ENCODE peak calls at places on chromosomes 7 and 10, in seven cellular contexts. One of them, this sample, is unnamed.
A peak's percentile ranks its signal among the peaks of the same experiment; 100 is the strongest.

GRCh38 chr10:30215631-30216030 is 133.4 kb downstream of the MTPAP start:
- DNase-seq in aorta: no peak
- DNase-seq in spleen: no peak
- DNase-seq in RWPE1: no peak
- DNase-seq in adrenal gland: peak; percentile 30
- DNase-seq in psoas muscle: peak; percentile 28
- DNase-seq in sigmoid colon: peak; percentile 63
- DNase-seq in this sample: peak; percentile 29

GRCh38 chr10:63504145-63504881 is 16.9 kb upstream of the REEP3 start:
- DNase-seq in aorta: no peak
- DNase-seq in spleen: no peak
- DNase-seq in RWPE1: peak; percentile 74
- DNase-seq in adrenal gland: no peak
- DNase-seq in psoas muscle: no peak
- DNase-seq in sigmoid colon: no peak
- DNase-seq in this sample: no peak

GRCh38 chr7:96887426-96887825 is 117.9 kb upstream of the DLX6 start:
- DNase-seq in aorta: no peak
- DNase-seq in spleen: no peak
- DNase-seq in RWPE1: peak; percentile 69
- DNase-seq in adrenal gland: no peak
- DNase-seq in psoas muscle: no peak
- DNase-seq in sigmoid colon: no peak
- DNase-seq in this sample: no peak

GRCh38 chr10:5404188-5405041 is at the start of gene TUBAL3:
- DNase-seq in aorta: no peak
- DNase-seq in spleen: no peak
- DNase-seq in RWPE1: peak; percentile 40
- DNase-seq in adrenal gland: no peak
- DNase-seq in psoas muscle: no peak
- DNase-seq in sigmoid colon: no peak
- DNase-seq in this sample: no peak

GRCh38 chr7:5702876-5703571 is 78.4 kb downstream of the RNF216 start:
- DNase-seq in aorta: no peak
- DNase-seq in spleen: no peak
- DNase-seq in RWPE1: peak; percentile 50
- DNase-seq in adrenal gland: peak; percentile 46
- DNase-seq in psoas muscle: no peak
- DNase-seq in sigmoid colon: peak; percentile 71
- DNase-seq in this sample: peak; percentile 61

GRCh38 chr7:79282051-79282694 is 171.3 kb downstream of the MAGI2 start:
- DNase-seq in aorta: no peak
- DNase-seq in spleen: no peak
- DNase-seq in RWPE1: peak; percentile 36
- DNase-seq in adrenal gland: no peak
- DNase-seq in psoas muscle: no peak
- DNase-seq in sigmoid colon: no peak
- DNase-seq in this sample: no peak

GRCh38 chr7:150988230-150989226 is 2.3 kb upstream of the NOS3 start:
- DNase-seq in aorta: peak; percentile 82
- DNase-seq in spleen: peak; percentile 87
- DNase-seq in RWPE1: peak; percentile 37
- DNase-seq in adrenal gland: no peak
- DNase-seq in psoas muscle: peak; percentile 64
- DNase-seq in sigmoid colon: no peak
- DNase-seq in this sample: peak; percentile 72

GRCh38 chr10:1022413-1022812 is 3.2 kb downstream of the IDI2 start:
- DNase-seq in aorta: no peak
- DNase-seq in spleen: no peak
- DNase-seq in RWPE1: no peak
- DNase-seq in adrenal gland: no peak
- DNase-seq in psoas muscle: no peak
- DNase-seq in sigmoid colon: no peak
- DNase-seq in this sample: peak; percentile 29

GRCh38 chr10:14787938-14788337 is 13.2 kb upstream of the FAM107B start:
- DNase-seq in aorta: no peak
- DNase-seq in spleen: no peak
- DNase-seq in RWPE1: no peak
- DNase-seq in adrenal gland: no peak
- DNase-seq in psoas muscle: no peak
- DNase-seq in sigmoid colon: no peak
- DNase-seq in this sample: no peak

GRCh38 chr7:34677491-34677890 is 19.5 kb downstream of the NPSR1 start:
- DNase-seq in aorta: no peak
- DNase-seq in spleen: no peak
- DNase-seq in RWPE1: no peak
- DNase-seq in adrenal gland: no peak
- DNase-seq in psoas muscle: no peak
- DNase-seq in sigmoid colon: no peak
- DNase-seq in this sample: no peak

GRCh38 chr7:79211724-79212123 is 241.7 kb downstream of the MAGI2 start:
- DNase-seq in aorta: no peak
- DNase-seq in spleen: no peak
- DNase-seq in RWPE1: peak; percentile 5
- DNase-seq in adrenal gland: no peak
- DNase-seq in psoas muscle: no peak
- DNase-seq in sigmoid colon: no peak
- DNase-seq in this sample: no peak

GRCh38 chr10:118873080-118873737 is 118.4 kb upstream of the CACUL1 start:
- DNase-seq in aorta: no peak
- DNase-seq in spleen: no peak
- DNase-seq in RWPE1: peak; percentile 34
- DNase-seq in adrenal gland: no peak
- DNase-seq in psoas muscle: no peak
- DNase-seq in sigmoid colon: no peak
- DNase-seq in this sample: no peak

GRCh38 chr10:118742787-118743186 is 12.0 kb downstream of the CACUL1 start:
- DNase-seq in aorta: no peak
- DNase-seq in spleen: no peak
- DNase-seq in RWPE1: no peak
- DNase-seq in adrenal gland: no peak
- DNase-seq in psoas muscle: no peak
- DNase-seq in sigmoid colon: no peak
- DNase-seq in this sample: no peak

GRCh38 chr10:47254611-47255010 is 45.4 kb upstream of the GDF10 start:
- DNase-seq in aorta: no peak
- DNase-seq in spleen: no peak
- DNase-seq in RWPE1: no peak
- DNase-seq in adrenal gland: no peak
- DNase-seq in psoas muscle: no peak
- DNase-seq in sigmoid colon: no peak
- DNase-seq in this sample: no peak

GRCh38 chr10:18333616-18334015 is 193.4 kb downstream of the CACNB2 start:
- DNase-seq in aorta: no peak
- DNase-seq in spleen: no peak
- DNase-seq in RWPE1: no peak
- DNase-seq in adrenal gland: no peak
- DNase-seq in psoas muscle: no peak
- DNase-seq in sigmoid colon: no peak
- DNase-seq in this sample: no peak

GRCh38 chr7:12683678-12684077 is 3.8 kb upstream of the ARL4A start:
- DNase-seq in aorta: no peak
- DNase-seq in spleen: no peak
- DNase-seq in RWPE1: peak; percentile 30
- DNase-seq in adrenal gland: no peak
- DNase-seq in psoas muscle: no peak
- DNase-seq in sigmoid colon: no peak
- DNase-seq in this sample: no peak

GRCh38 chr7:103658055-103659010 is 212.3 kb upstream of the SLC26A5 start:
- DNase-seq in aorta: no peak
- DNase-seq in spleen: no peak
- DNase-seq in RWPE1: no peak
- DNase-seq in adrenal gland: no peak
- DNase-seq in psoas muscle: no peak
- DNase-seq in sigmoid colon: no peak
- DNase-seq in this sample: no peak

GRCh38 chr10:11798862-11799735 is 24.1 kb upstream of the PROSER2 start:
- DNase-seq in aorta: peak; percentile 59
- DNase-seq in spleen: no peak
- DNase-seq in RWPE1: no peak
- DNase-seq in adrenal gland: no peak
- DNase-seq in psoas muscle: no peak
- DNase-seq in sigmoid colon: no peak
- DNase-seq in this sample: no peak

GRCh38 chr7:138239244-138239643 is 163.0 kb downstream of the AKR1D1 start:
- DNase-seq in aorta: no peak
- DNase-seq in spleen: no peak
- DNase-seq in RWPE1: no peak
- DNase-seq in adrenal gland: peak; percentile 40
- DNase-seq in psoas muscle: no peak
- DNase-seq in sigmoid colon: no peak
- DNase-seq in this sample: no peak

GRCh38 chr10:71090330-71090729 is 122.0 kb upstream of the UNC5B start:
- DNase-seq in aorta: no peak
- DNase-seq in spleen: no peak
- DNase-seq in RWPE1: no peak
- DNase-seq in adrenal gland: peak; percentile 3
- DNase-seq in psoas muscle: no peak
- DNase-seq in sigmoid colon: peak; percentile 28
- DNase-seq in this sample: no peak

GRCh38 chr10:132443605-132443997 is 46.6 kb downstream of the PWWP2B start:
- DNase-seq in aorta: no peak
- DNase-seq in spleen: peak; percentile 93
- DNase-seq in RWPE1: no peak
- DNase-seq in adrenal gland: peak; percentile 68
- DNase-seq in psoas muscle: peak; percentile 61
- DNase-seq in sigmoid colon: no peak
- DNase-seq in this sample: no peak

GRCh38 chr7:32092346-32092745 is 22.1 kb upstream of the PDE1C start:
- DNase-seq in aorta: no peak
- DNase-seq in spleen: no peak
- DNase-seq in RWPE1: no peak
- DNase-seq in adrenal gland: peak; percentile 49
- DNase-seq in psoas muscle: no peak
- DNase-seq in sigmoid colon: no peak
- DNase-seq in this sample: no peak

GRCh38 chr10:5958077-5958476 is 19.3 kb downstream of the IL15RA start:
- DNase-seq in aorta: no peak
- DNase-seq in spleen: no peak
- DNase-seq in RWPE1: no peak
- DNase-seq in adrenal gland: no peak
- DNase-seq in psoas muscle: no peak
- DNase-seq in sigmoid colon: no peak
- DNase-seq in this sample: no peak

GRCh38 chr7:104723001-104723400 is 291.0 kb upstream of the KMT2E start:
- DNase-seq in aorta: no peak
- DNase-seq in spleen: no peak
- DNase-seq in RWPE1: no peak
- DNase-seq in adrenal gland: no peak
- DNase-seq in psoas muscle: no peak
- DNase-seq in sigmoid colon: no peak
- DNase-seq in this sample: no peak
- H3K27ac ChIP-seq in aorta: no peak overlapping the region
- H3K27ac ChIP-seq in spleen: no peak overlapping the region
- H3K27ac ChIP-seq in RWPE1: no peak overlapping the region
- H3K27ac ChIP-seq in adrenal gland: no peak overlapping the region
- H3K27ac ChIP-seq in psoas muscle: no peak overlapping the region
- H3K27ac ChIP-seq in sigmoid colon: no peak overlapping the region
- H3K27ac ChIP-seq in this sample: no peak overlapping the region

DNA sequence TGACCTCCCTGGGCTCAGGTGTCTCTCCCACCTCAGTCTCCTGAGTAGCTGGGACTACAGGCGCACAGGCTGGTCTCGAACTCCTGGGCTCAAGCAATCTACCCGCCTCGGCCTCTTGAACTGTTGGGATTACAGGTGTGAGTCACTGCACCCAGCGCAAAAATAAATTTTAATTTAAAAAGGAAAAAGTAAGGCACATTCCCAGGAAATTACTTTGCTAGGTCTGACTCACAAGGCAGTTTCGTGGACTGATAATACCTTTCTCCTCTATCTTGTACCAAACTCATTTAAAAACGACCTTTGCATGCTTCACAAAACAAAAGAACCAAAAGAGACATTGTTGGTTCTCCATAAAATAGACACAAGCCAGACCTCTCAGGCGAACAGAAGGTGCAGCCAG is 29.7 kb downstream of the PARP12 start:
- DNase-seq in aorta: no peak
- DNase-seq in spleen: no peak
- DNase-seq in RWPE1: peak; percentile 34
- DNase-seq in adrenal gland: no peak
- DNase-seq in psoas muscle: no peak
- DNase-seq in sigmoid colon: no peak
- DNase-seq in this sample: no peak
- H3K27ac ChIP-seq in aorta: no peak overlapping the region
- H3K27ac ChIP-seq in spleen: no peak overlapping the region
- H3K27ac ChIP-seq in RWPE1: peak overlapping the region; percentile 86
- H3K27ac ChIP-seq in adrenal gland: no peak overlapping the region
- H3K27ac ChIP-seq in psoas muscle: no peak overlapping the region
- H3K27ac ChIP-seq in sigmoid colon: no peak overlapping the region
- H3K27ac ChIP-seq in this sample: no peak overlapping the region

GRCh38 chr10:95530561-95530960 is 30.6 kb downstream of the SORBS1 start:
- DNase-seq in aorta: no peak
- DNase-seq in spleen: no peak
- DNase-seq in RWPE1: no peak
- DNase-seq in adrenal gland: no peak
- DNase-seq in psoas muscle: no peak
- DNase-seq in sigmoid colon: no peak
- DNase-seq in this sample: no peak

GRCh38 chr10:95530021-95530420 is 31.1 kb downstream of the SORBS1 start:
- DNase-seq in aorta: no peak
- DNase-seq in spleen: no peak
- DNase-seq in RWPE1: no peak
- DNase-seq in adrenal gland: no peak
- DNase-seq in psoas muscle: no peak
- DNase-seq in sigmoid colon: no peak
- DNase-seq in this sample: no peak

GRCh38 chr10:95524358-95525032 is 36.7 kb downstream of the SORBS1 start:
- DNase-seq in aorta: no peak
- DNase-seq in spleen: no peak
- DNase-seq in RWPE1: no peak
- DNase-seq in adrenal gland: no peak
- DNase-seq in psoas muscle: no peak
- DNase-seq in sigmoid colon: no peak
- DNase-seq in this sample: no peak

GRCh38 chr10:95526066-95526465 is 35.1 kb downstream of the SORBS1 start:
- DNase-seq in aorta: no peak
- DNase-seq in spleen: no peak
- DNase-seq in RWPE1: no peak
- DNase-seq in adrenal gland: no peak
- DNase-seq in psoas muscle: no peak
- DNase-seq in sigmoid colon: no peak
- DNase-seq in this sample: no peak

DNA sequence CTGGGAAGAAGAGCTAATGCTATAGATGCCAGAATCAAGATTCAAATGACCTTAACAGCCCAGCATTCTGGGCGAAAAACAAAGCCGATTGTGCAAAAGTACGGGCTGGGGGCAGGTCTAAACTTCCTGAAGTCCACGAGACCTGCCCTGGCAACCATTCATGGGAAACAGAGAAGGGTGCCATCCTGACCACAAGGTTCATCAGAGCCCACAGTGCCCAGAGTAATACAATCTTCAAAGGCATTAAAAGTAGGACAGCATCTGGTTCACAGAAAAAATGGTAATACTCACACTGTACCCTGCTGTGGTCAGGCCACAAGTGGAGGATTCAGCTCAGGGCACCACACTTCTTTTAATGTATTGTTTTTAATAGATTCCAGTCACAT is 36.1 kb downstream of the SORBS1 start:
- DNase-seq in aorta: no peak
- DNase-seq in spleen: no peak
- DNase-seq in RWPE1: no peak
- DNase-seq in adrenal gland: no peak
- DNase-seq in psoas muscle: peak; percentile 33
- DNase-seq in sigmoid colon: no peak
- DNase-seq in this sample: no peak
- H3K27ac ChIP-seq in aorta: peak overlapping the region; percentile 7
- H3K27ac ChIP-seq in spleen: no peak overlapping the region
- H3K27ac ChIP-seq in RWPE1: no peak overlapping the region
- H3K27ac ChIP-seq in adrenal gland: no peak overlapping the region
- H3K27ac ChIP-seq in psoas muscle: peak overlapping the region; percentile 75
- H3K27ac ChIP-seq in sigmoid colon: peak overlapping the region; percentile 98
- H3K27ac ChIP-seq in this sample: peak overlapping the region; percentile 87

GRCh38 chr10:57699944-57700343 is 567.8 kb downstream of the IPMK start:
- DNase-seq in aorta: no peak
- DNase-seq in spleen: no peak
- DNase-seq in RWPE1: no peak
- DNase-seq in adrenal gland: no peak
- DNase-seq in psoas muscle: no peak
- DNase-seq in sigmoid colon: no peak
- DNase-seq in this sample: no peak
- H3K27ac ChIP-seq in aorta: no peak overlapping the region
- H3K27ac ChIP-seq in spleen: no peak overlapping the region
- H3K27ac ChIP-seq in RWPE1: no peak overlapping the region
- H3K27ac ChIP-seq in adrenal gland: no peak overlapping the region
- H3K27ac ChIP-seq in psoas muscle: no peak overlapping the region
- H3K27ac ChIP-seq in sigmoid colon: no peak overlapping the region
- H3K27ac ChIP-seq in this sample: no peak overlapping the region

This sample was measured in left ventricle myocardium inferior.